ENCODE peak calls at places on chromosomes 4 and X, in five cellular contexts. H, A, G, J and C are unnamed samples.

GRCh38 chr4:137116144-137116543 is 416.1 kb downstream of the PCDH18 start:
- DNase-seq in H (no peak), A (peak), G (no peak), J (no peak), C (no peak)

GRCh38 chrX:130975947-130976346 is 72.9 kb upstream of the ENOX2 start:
- DNase-seq in H (peak), A (peak), G (peak), J (peak), C (no peak)

GRCh38 chr4:140150886-140151699 is 2.9 kb downstream of the MAML3 start:
- DNase-seq in H (peak), A (peak), G (peak), J (peak), C (peak)

GRCh38 chr4:1676605-1677525 is 7.2 kb downstream of the FAM53A start:
- DNase-seq in H (no peak), A (no peak), G (no peak), J (no peak), C (no peak)

GRCh38 chr4:11728165-11728564 is 299.5 kb upstream of the HS3ST1 start:
- DNase-seq in H (no peak), A (no peak), G (no peak), J (no peak), C (no peak)

GRCh38 chrX:134753185-134754008 is 95.1 kb upstream of the PLAC1 start:
- DNase-seq in H (no peak), A (peak), G (peak), J (no peak), C (no peak)

GRCh38 chrX:143027262-143027661 is 1.5 kb downstream of the SPANXN4 start:
- DNase-seq in H (no peak), A (no peak), G (no peak), J (no peak), C (no peak)

GRCh38 chr4:26369132-26370036 is 48.6 kb downstream of the RBPJ start:
- DNase-seq in H (no peak), A (no peak), G (peak), J (no peak), C (no peak)

GRCh38 chr4:173917255-173917960 is 366.1 kb downstream of the FBXO8 start:
- DNase-seq in H (no peak), A (no peak), G (no peak), J (no peak), C (no peak)
- H3K27ac ChIP-seq in H (no peak), A (no peak), G (no peak), J (no peak), C (no peak)

GRCh38 chrX:108209006-108209554 is 117.5 kb downstream of the ATG4A start:
- DNase-seq in H (no peak), A (no peak), G (no peak), J (no peak), C (no peak)

GRCh38 chrX:108198420-108198819 is 106.8 kb downstream of the ATG4A start:
- DNase-seq in H (no peak), A (no peak), G (no peak), J (no peak), C (no peak)

GRCh38 chrX:108199691-108200090 is 108.1 kb downstream of the ATG4A start:
- DNase-seq in H (no peak), A (peak), G (peak), J (peak), C (no peak)

GRCh38 chrX:108199041-108199440 is 107.5 kb downstream of the ATG4A start:
- DNase-seq in H (no peak), A (no peak), G (no peak), J (no peak), C (no peak)

DNA sequence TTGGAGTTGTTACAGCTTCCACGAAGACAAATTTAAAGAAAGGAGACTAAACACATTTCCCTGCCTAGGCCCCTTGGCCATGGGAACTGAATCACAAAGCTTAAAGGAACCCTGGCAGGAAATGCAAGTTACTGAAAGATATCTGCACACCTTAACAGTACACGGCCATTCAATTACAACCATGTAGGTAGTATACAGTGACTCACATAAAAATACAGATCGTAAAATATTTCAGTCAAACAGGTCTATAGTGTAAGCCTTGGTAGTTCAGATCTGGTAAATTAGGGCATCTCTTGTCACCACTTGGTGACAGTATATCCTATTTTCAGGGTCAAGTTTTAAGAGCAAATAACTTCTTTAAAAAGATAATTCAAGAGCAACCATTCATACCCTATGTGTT is 112.0 kb downstream of the ATG4A start:
- DNase-seq in H (no peak), A (peak), G (no peak), J (no peak), C (no peak)
- H3K27ac ChIP-seq in H (no peak), A (no peak), G (no peak), J (no peak), C (no peak)

DNA sequence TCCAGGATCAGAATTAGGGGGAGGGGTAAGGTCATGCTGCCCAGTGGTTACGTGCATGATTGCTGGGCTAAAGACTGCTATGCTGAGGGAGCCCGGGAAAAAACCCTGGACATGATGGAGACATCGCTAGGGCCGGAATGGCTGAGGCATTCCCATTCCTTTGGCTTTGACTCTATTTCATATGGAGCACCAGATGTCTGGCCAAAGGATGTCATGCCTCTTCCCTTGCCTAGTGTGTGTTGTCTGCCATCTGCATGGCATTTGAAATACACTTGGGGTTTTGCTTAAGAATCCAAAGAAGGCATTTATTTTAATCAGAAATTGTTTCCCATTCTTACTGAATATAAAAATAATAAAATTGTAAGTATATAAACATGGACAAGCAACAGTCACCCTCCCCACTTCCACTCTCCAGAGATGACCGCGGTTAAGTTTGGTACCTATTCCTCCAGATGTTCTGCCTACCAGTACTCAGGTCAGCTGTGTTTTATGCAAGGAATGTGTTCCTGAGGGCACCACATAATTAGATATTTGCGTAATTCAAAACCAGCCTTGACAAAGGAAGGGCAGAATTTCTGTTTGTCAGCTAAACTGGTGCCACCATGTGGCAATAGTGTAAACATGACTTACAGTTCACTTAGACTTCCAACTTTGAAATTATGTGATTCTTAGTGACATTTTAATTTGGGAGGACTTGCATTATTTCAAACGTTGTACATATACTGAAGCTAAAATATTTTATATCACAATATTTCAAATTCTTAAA is 105.9 kb downstream of the CT47B1 start:
- DNase-seq in H (no peak), A (peak), G (peak), J (peak), C (no peak)
- H3K27ac ChIP-seq in H (no peak), A (peak), G (peak), J (no peak), C (no peak)

GRCh38 chr4:182189107-182189878 is 53.9 kb upstream of the TENM3 start:
- DNase-seq in H (no peak), A (peak), G (peak), J (no peak), C (no peak)
- H3K27ac ChIP-seq in H (no peak), A (no peak), G (peak), J (no peak), C (no peak)

GRCh38 chr4:76211769-76212168 is 1.9 kb downstream of the SCARB2 start:
- DNase-seq in H (no peak), A (no peak), G (no peak), J (no peak), C (no peak)
- H3K27ac ChIP-seq in H (no peak), A (peak), G (peak), J (no peak), C (peak)

GRCh38 chr4:85751907-85752306 is 277.0 kb downstream of the ARHGAP24 start:
- DNase-seq in H (no peak), A (no peak), G (no peak), J (no peak), C (no peak)

GRCh38 chr4:85745939-85746338 is 271.0 kb downstream of the ARHGAP24 start:
- DNase-seq in H (no peak), A (no peak), G (no peak), J (no peak), C (no peak)

GRCh38 chr4:85747871-85748491 is 273.0 kb downstream of the ARHGAP24 start:
- DNase-seq in H (no peak), A (peak), G (peak), J (peak), C (no peak)

GRCh38 chr4:85744950-85745349 is 270.0 kb downstream of the ARHGAP24 start:
- DNase-seq in H (no peak), A (peak), G (no peak), J (no peak), C (no peak)

DNA sequence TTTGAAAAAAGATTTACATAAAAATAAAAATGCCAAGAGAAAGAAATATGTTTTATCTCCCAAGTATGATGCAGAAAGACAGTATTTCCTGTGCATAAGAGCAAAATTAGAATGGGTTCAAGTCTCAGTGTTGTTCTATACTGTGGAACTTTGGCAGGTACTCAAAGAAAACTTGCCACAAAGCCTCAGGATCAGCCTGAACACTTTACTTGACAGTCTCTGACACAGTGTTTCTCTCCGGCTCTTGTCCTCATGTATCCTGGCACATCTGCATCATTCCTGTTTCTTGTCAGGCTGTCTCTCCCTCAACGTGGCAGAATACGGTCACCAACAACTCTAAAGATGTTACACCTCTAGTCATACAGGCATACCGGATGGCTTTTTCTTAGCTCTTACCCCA is 273.7 kb downstream of the ARHGAP24 start:
- DNase-seq in H (no peak), A (no peak), G (no peak), J (no peak), C (no peak)
- H3K27ac ChIP-seq in H (no peak), A (no peak), G (no peak), J (no peak), C (no peak)

GRCh38 chrX:71098302-71098701 is 2.7 kb downstream of the FOXO4 start:
- DNase-seq in H (peak), A (peak), G (peak), J (peak), C (peak)
- H3K27ac ChIP-seq in H (no peak), A (no peak), G (no peak), J (no peak), C (no peak)